ENCODE peak calls at places on chromosomes 13 and 19, in four cellular contexts. L is AG04450, R is bronchial epithelial cell, X is HFFc6. W is an unnamed sample.

GRCh38 chr19:44476559-44477408 is 23.5 kb downstream of the ZNF180 start:
- DNase-seq in X (peak), L (no peak), R (peak), W (peak)

GRCh38 chr19:46745521-46746280 is at the start of gene FKRP:
- DNase-seq in L (no peak), R (no peak), X (no peak), W (no peak)

GRCh38 chr19:12723643-12724426 is at the start of gene TNPO2:
- DNase-seq in X (peak), R (peak), L (no peak), W (peak)

GRCh38 chr19:58382997-58383603 is 2.3 kb upstream of the ZNF837 start:
- DNase-seq in R (no peak), X (no peak), L (no peak), W (no peak)

GRCh38 chr19:48565090-48565489 is 13.1 kb downstream of the SULT2B1 start:
- DNase-seq in X (peak), R (no peak), L (no peak), W (peak)

GRCh38 chr13:74573654-74574053 is 439.4 kb upstream of the KLF12 start:
- DNase-seq in R (no peak), L (no peak), X (no peak), W (no peak)

GRCh38 chr19:3361384-3362216 is 4.8 kb upstream of the NFIC start:
- DNase-seq in R (no peak), X (no peak), L (no peak), W (no peak)

GRCh38 chr13:114068723-114069322 is 63.6 kb downstream of the RASA3 start:
- DNase-seq in L (peak), X (peak), R (peak), W (peak)

GRCh38 chr19:1102407-1103106 is 1.2 kb upstream of the GPX4 start:
- DNase-seq in L (peak), X (peak), R (peak), W (peak)

GRCh38 chr19:47272448-47273312 is 2.0 kb upstream of the INAFM1 start:
- DNase-seq in X (no peak), L (no peak), R (no peak), W (no peak)

GRCh38 chr19:36151144-36152051 is 849 bp downstream of the COX7A1 start:
- DNase-seq in R (no peak), L (no peak), X (no peak), W (no peak)

GRCh38 chr19:18776736-18777135 is 14.4 kb downstream of the COMP start:
- DNase-seq in L (no peak), R (no peak), X (peak), W (no peak)

GRCh38 chr19:40682431-40682964 is 8.0 kb downstream of the NUMBL start:
- DNase-seq in X (no peak), L (no peak), R (no peak), W (no peak)

GRCh38 chr13:77979721-77980377 is 61.2 kb upstream of the EDNRB start:
- DNase-seq in L (no peak), X (no peak), R (no peak), W (no peak)

GRCh38 chr13:112791662-112792440 is 102.0 kb downstream of the ATP11A start:
- DNase-seq in L (no peak), R (peak), X (no peak), W (peak)

GRCh38 chr13:113616991-113617749 is 32.6 kb downstream of the TFDP1 start:
- DNase-seq in L (no peak), R (peak), X (no peak), W (peak)

GRCh38 chr19:389935-390289 is 19.0 kb downstream of the C2CD4C start:
- DNase-seq in X (no peak), R (no peak), L (no peak), W (no peak)

GRCh38 chr13:29994911-29995601 is 144.6 kb upstream of the UBL3 start:
- DNase-seq in R (no peak), X (no peak), L (no peak), W (no peak)

GRCh38 chr19:5108123-5108613 is 139.3 kb downstream of the KDM4B start:
- DNase-seq in R (no peak), X (no peak), L (no peak), W (no peak)

GRCh38 chr13:113815151-113816058 is 48.5 kb downstream of the GAS6 start:
- DNase-seq in X (no peak), R (no peak), L (no peak), W (no peak)

GRCh38 chr19:45527731-45528130 is 20.5 kb downstream of the VASP start:
- DNase-seq in R (no peak), L (no peak), X (no peak), W (no peak)

GRCh38 chr19:18850560-18851375 is 19.0 kb downstream of the UPF1 start:
- DNase-seq in X (no peak), R (peak), L (no peak), W (no peak)

GRCh38 chr13:32537580-32538233 is 888 bp downstream of the N4BP2L2 start:
- DNase-seq in R (no peak), X (no peak), L (no peak), W (no peak)

GRCh38 chr19:56124578-56124977 is 3.5 kb upstream of the ZNF787 start:
- DNase-seq in X (no peak), L (no peak), R (no peak), W (no peak)

GRCh38 chr13:75485286-75486062 is 3.5 kb upstream of the TBC1D4 start:
- DNase-seq in R (peak), X (peak), L (no peak), W (peak)

GRCh38 chr19:36215276-36216171 is 618 bp downstream of the ZNF146 start:
- DNase-seq in R (peak), X (no peak), L (no peak), W (peak)

GRCh38 chr19:1853295-1854031 is 5.2 kb upstream of the REXO1 start:
- DNase-seq in L (no peak), R (peak), X (peak), W (peak)

GRCh38 chr19:46731007-46731501 is 14.1 kb upstream of the PRKD2 start:
- DNase-seq in R (peak), L (peak), X (peak), W (peak)

GRCh38 chr13:110869805-110870706 is 44.8 kb downstream of the ANKRD10 start:
- DNase-seq in X (peak), R (peak), L (peak), W (peak)

GRCh38 chr13:112990783-112991182 is 21.8 kb downstream of the MCF2L start:
- DNase-seq in L (no peak), X (no peak), R (no peak), W (peak)

GRCh38 chr19:6527893-6528543 is 2.8 kb upstream of the TNFSF9 start:
- DNase-seq in R (no peak), X (no peak), L (no peak), W (peak)

GRCh38 chr13:105925496-105925895 is 610.0 kb downstream of the EFNB2 start:
- DNase-seq in X (no peak), R (peak), L (no peak), W (peak)

GRCh38 chr13:104832265-104832664 is 1703.2 kb downstream of the EFNB2 start:
- DNase-seq in X (no peak), L (no peak), R (no peak), W (no peak)